ENCODE peak calls at places on chromosomes 2 and 18, in ten cellular contexts. B is ovary; A is MV-4-11; E is lower lobe of right lung; O is activated naive CD4-positive, alpha-beta T cell; L is AG08395; V is fibroblast of mammary gland; H is mesothelial cell of epicardium; F is kidney epithelial cell; Y is heart right ventricle. Q is an unnamed sample.

GRCh38 chr2:70985956-70986355 is 7.5 kb downstream of the ANKRD53 start:
- DNase-seq in H (no peak), L (no peak), Y (no peak), F (no peak), B (no peak), O (no peak), E (no peak), V (no peak), A (no peak), Q (no peak)

GRCh38 chr2:31079665-31080064 is 58.6 kb downstream of the GALNT14 start:
- DNase-seq in B (no peak), O (no peak), V (no peak), L (no peak), E (no peak), Y (no peak), A (no peak), H (no peak), F (no peak), Q (no peak)

GRCh38 chr18:10138719-10139118 is 224.9 kb downstream of the VAPA start:
- DNase-seq in H (no peak), L (no peak), E (no peak), F (no peak), B (no peak), Y (no peak), V (no peak), O (no peak), A (no peak), Q (no peak)

GRCh38 chr2:242060212-242060835 is 190.8 kb downstream of the RTP5 start:
- DNase-seq in O (no peak), L (peak), E (no peak), F (peak), Y (no peak), V (peak), H (no peak), B (no peak), A (no peak), Q (peak)

GRCh38 chr2:61327173-61327572 is 143.7 kb downstream of the USP34 start:
- DNase-seq in B (no peak), L (no peak), O (no peak), F (no peak), V (no peak), E (no peak), H (no peak), Y (no peak), A (no peak), Q (no peak)

GRCh38 chr2:83006991-83007390 is 1452.1 kb downstream of the SUCLG1 start:
- DNase-seq in F (no peak), Y (no peak), O (no peak), E (no peak), H (no peak), V (no peak), L (no peak), A (no peak), B (no peak), Q (peak)

GRCh38 chr2:217959723-217960122 is 43.1 kb downstream of the TNS1 start:
- DNase-seq in V (no peak), E (peak), A (no peak), O (no peak), F (no peak), Y (no peak), L (no peak), H (no peak), B (peak), Q (no peak)

GRCh38 chr2:144959416-144959815 is 439.5 kb upstream of the ZEB2 start:
- DNase-seq in Y (no peak), F (no peak), L (no peak), O (no peak), A (no peak), H (no peak), E (no peak), V (no peak), B (no peak), Q (peak)

GRCh38 chr2:197813093-197813787 is 8.8 kb downstream of the PLCL1 start:
- DNase-seq in Y (no peak), B (no peak), L (peak), O (no peak), A (peak), E (no peak), F (peak), H (no peak), V (peak), Q (peak)

GRCh38 chr2:189951791-189952535 is 110.6 kb downstream of the MSTN start:
- DNase-seq in F (no peak), B (no peak), Y (no peak), H (no peak), L (no peak), E (no peak), A (no peak), V (no peak), O (no peak), Q (no peak)

GRCh38 chr2:24970483-24971299 is 1.1 kb downstream of the DNAJC27 start:
- DNase-seq in V (peak), B (peak), L (peak), E (no peak), Y (no peak), F (no peak), A (no peak), H (no peak), O (no peak), Q (peak)

GRCh38 chr18:44826418-44827259 is 146.0 kb downstream of the SETBP1 start:
- DNase-seq in B (peak), V (peak), A (peak), Y (peak), H (peak), E (no peak), L (peak), O (no peak), F (peak), Q (peak)

GRCh38 chr2:206800501-206801416 is 35.4 kb downstream of the FASTKD2 start:
- DNase-seq in O (peak), E (peak), B (peak), F (peak), A (peak), H (peak), Y (peak), V (peak), L (peak), Q (peak)

GRCh38 chr2:10161961-10162441 is 39.5 kb downstream of the RRM2 start:
- DNase-seq in O (no peak), B (no peak), H (no peak), F (peak), A (no peak), E (no peak), V (peak), L (no peak), Y (no peak), Q (no peak)

GRCh38 chr18:34929336-34929780 is 111.9 kb upstream of the MAPRE2 start:
- DNase-seq in Y (no peak), E (no peak), A (peak), L (peak), O (no peak), H (no peak), F (peak), B (no peak), V (peak), Q (peak)

GRCh38 chr18:812673-813404 is 797 bp upstream of the YES1 start:
- DNase-seq in V (peak), B (peak), L (peak), E (peak), H (peak), Y (peak), A (peak), F (peak), O (peak), Q (peak)

GRCh38 chr2:39667142-39667880 is 1.6 kb downstream of the TMEM178A start:
- DNase-seq in V (no peak), O (no peak), A (peak), L (no peak), B (no peak), H (no peak), F (no peak), E (no peak), Y (no peak), Q (no peak)

GRCh38 chr2:181586569-181587076 is 70.3 kb downstream of the CERKL start:
- DNase-seq in B (no peak), F (peak), O (no peak), Y (no peak), V (no peak), E (no peak), H (no peak), A (no peak), L (no peak), Q (peak)

GRCh38 chr18:28175047-28175929 is 1.6 kb downstream of the CDH2 start:
- DNase-seq in O (no peak), E (no peak), V (peak), F (no peak), A (no peak), H (peak), L (peak), B (peak), Y (peak), Q (peak)

GRCh38 chr2:120029672-120030640 is 17.1 kb downstream of the EPB41L5 start:
- DNase-seq in L (no peak), E (no peak), O (no peak), B (no peak), F (no peak), V (no peak), Y (no peak), H (no peak), A (no peak), Q (no peak)

GRCh38 chr2:218186355-218186766 is 19.6 kb upstream of the CXCR1 start:
- DNase-seq in O (peak), H (peak), Y (peak), V (peak), B (peak), E (peak), A (peak), L (peak), F (peak), Q (peak)

GRCh38 chr18:79718878-79719477 is 39.4 kb downstream of the CTDP1 start:
- DNase-seq in Y (no peak), A (no peak), E (peak), V (no peak), F (no peak), L (no peak), B (no peak), H (no peak), O (no peak), Q (no peak)

GRCh38 chr2:154402138-154402714 is 296.3 kb upstream of the KCNJ3 start:
- DNase-seq in H (no peak), L (no peak), F (peak), Y (no peak), O (no peak), E (no peak), V (peak), B (no peak), A (peak), Q (peak)

GRCh38 chr2:232761301-232761907 is 15.0 kb downstream of the KCNJ13 start:
- DNase-seq in O (no peak), L (peak), V (peak), Y (no peak), H (no peak), B (no peak), A (no peak), F (peak), E (no peak), Q (peak)

GRCh38 chr2:162182395-162182794 is 30.3 kb upstream of the GCG start:
- DNase-seq in B (no peak), A (no peak), O (no peak), L (no peak), H (no peak), Y (no peak), V (no peak), E (no peak), F (no peak), Q (no peak)

GRCh38 chr2:60899230-60899891 is 18.0 kb downstream of the REL start:
- DNase-seq in A (no peak), L (no peak), H (no peak), O (no peak), F (no peak), V (no peak), E (no peak), B (no peak), Y (no peak), Q (no peak)

Q was measured in LHCN-M2.